ENCODE peak calls at places on chromosomes 2 and 18, in four cellular contexts. M is fibroblast of lung, P is MM.1S, Z is adrenal gland. L is an unnamed sample.

GRCh38 chr2:55052087-55053061 is 2.1 kb upstream of the RTN4 start:
- DNase-seq in M (peak), P (no peak), Z (no peak), L (no peak)

GRCh38 chr18:57627488-57627887 is 5.9 kb upstream of the NARS1 start:
- DNase-seq in M (peak), P (no peak), Z (no peak), L (no peak)

GRCh38 chr2:23380562-23381065 is 4.4 kb upstream of the KLHL29 start:
- DNase-seq in M (peak), P (peak), Z (peak), L (no peak)

GRCh38 chr2:120254178-120254577 is 1.5 kb downstream of the RALB start:
- DNase-seq in M (no peak), P (no peak), Z (no peak), L (no peak)

GRCh38 chr18:43010611-43011010 is 104.9 kb downstream of the RIT2 start:
- DNase-seq in M (no peak), P (no peak), Z (no peak), L (no peak)

GRCh38 chr2:48448274-48449061 is 81.5 kb upstream of the STON1 start:
- DNase-seq in M (peak), P (peak), Z (no peak), L (peak)

GRCh38 chr2:219104107-219105050 is 43.7 kb upstream of the IHH start:
- DNase-seq in M (peak), P (peak), Z (no peak), L (peak)

GRCh38 chr18:68660355-68661183 is 54.3 kb downstream of the TMX3 start:
- DNase-seq in M (peak), P (peak), Z (no peak), L (peak)

GRCh38 chr2:165777522-165778186 is 16.4 kb downstream of the GALNT3 start:
- DNase-seq in M (no peak), P (no peak), Z (no peak), L (no peak)

GRCh38 chr2:64202206-64202864 is 58.1 kb upstream of the PELI1 start:
- DNase-seq in M (peak), P (no peak), Z (no peak), L (no peak)

GRCh38 chr18:3356614-3357013 is 93.4 kb upstream of the TGIF1 start:
- DNase-seq in M (no peak), P (no peak), Z (no peak), L (no peak)

GRCh38 chr2:600542-601386 is 76.4 kb downstream of the TMEM18 start:
- DNase-seq in M (no peak), P (no peak), Z (no peak), L (no peak)

GRCh38 chr2:216679658-216680024 is 15.7 kb downstream of the IGFBP5 start:
- DNase-seq in M (no peak), P (no peak), Z (no peak), L (no peak)

GRCh38 chr2:58921676-58922075 is 680.6 kb upstream of the FANCL start:
- DNase-seq in M (no peak), P (no peak), Z (no peak), L (no peak)

GRCh38 chr2:3595985-3596384 is 1.1 kb downstream of the COLEC11 start:
- DNase-seq in M (no peak), P (no peak), Z (no peak), L (no peak)

GRCh38 chr18:22203035-22203434 is 33.6 kb downstream of the GATA6 start:
- DNase-seq in M (no peak), P (no peak), Z (no peak), L (no peak)

GRCh38 chr2:186308347-186308746 is 177.7 kb upstream of the ZC3H15 start:
- DNase-seq in M (peak), P (no peak), Z (peak), L (peak)

GRCh38 chr2:36562973-36563532 is 34.9 kb downstream of the FEZ2 start:
- DNase-seq in M (peak), P (peak), Z (peak), L (no peak)
- H3K27ac ChIP-seq in M (peak), P (no peak), Z (peak), L (peak)

GRCh38 chr2:187497140-187497539 is 49.1 kb upstream of the CALCRL start:
- DNase-seq in M (no peak), P (no peak), Z (no peak), L (no peak)
- TF ChIP-seq CTCF in M (no peak), P (no peak), Z (no peak), L (no peak)

GRCh38 chr18:58863539-58864145 is 1.0 kb upstream of the ZNF532 start:
- DNase-seq in M (peak), P (peak), Z (peak), L (peak)
- H3K27ac ChIP-seq in M (peak), P (no peak), Z (no peak), L (peak)

DNA sequence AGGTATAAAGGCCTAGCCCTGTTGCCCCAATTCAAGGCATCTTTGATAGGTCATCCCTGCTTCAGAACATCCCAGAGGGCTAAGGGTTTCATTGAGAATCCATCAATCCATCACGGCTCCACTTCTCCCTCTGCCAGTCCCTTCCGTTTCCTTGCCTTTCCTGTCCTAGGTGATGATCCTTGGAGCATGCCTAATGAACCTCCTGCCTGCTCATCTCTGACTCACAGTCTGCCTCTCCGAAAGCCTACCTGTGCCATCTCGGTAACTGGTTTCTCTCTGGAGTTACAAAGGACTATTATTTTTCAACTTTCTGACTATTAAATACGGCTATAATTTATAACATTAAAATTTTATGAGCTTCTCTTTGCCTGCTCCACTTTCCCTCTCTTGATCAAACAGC is 36.7 kb upstream of the OSBPL6 start:
- DNase-seq in M (no peak), P (no peak), Z (no peak), L (no peak)
- TF ChIP-seq CTCF in M (no peak), P (no peak), Z (no peak), L (no peak)

GRCh38 chr2:213281156-213281555 is 3.1 kb upstream of the SPAG16 start:
- DNase-seq in M (peak), P (no peak), Z (no peak), L (no peak)

GRCh38 chr2:213284105-213285090 is at the start of gene SPAG16:
- DNase-seq in M (peak), P (peak), Z (peak), L (peak)

GRCh38 chr2:213275265-213275664 is 9.0 kb upstream of the SPAG16 start:
- DNase-seq in M (no peak), P (no peak), Z (no peak), L (no peak)

GRCh38 chr2:213285404-213285803 is 1.1 kb downstream of the SPAG16 start:
- DNase-seq in M (no peak), P (no peak), Z (no peak), L (peak)

DNA sequence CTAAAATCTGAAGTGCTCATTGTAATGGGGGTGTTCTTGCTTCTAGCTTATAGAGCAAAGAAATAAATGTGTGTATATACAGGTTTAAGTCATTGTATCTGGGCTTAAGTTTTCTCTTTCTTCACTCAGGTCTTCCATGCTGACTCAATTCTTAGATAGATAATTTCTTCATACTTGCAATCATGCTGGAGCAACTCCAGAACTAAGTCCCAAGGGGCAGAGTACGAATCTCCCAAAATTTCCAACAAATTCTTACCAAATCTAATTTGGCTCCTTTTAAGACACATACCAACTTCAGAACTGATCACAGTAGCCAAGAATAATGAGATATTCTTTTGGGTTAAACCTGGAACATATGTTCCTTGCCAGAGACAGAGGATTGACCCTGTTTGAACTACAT is 4.3 kb upstream of the SPAG16 start:
- DNase-seq in M (no peak), P (no peak), Z (no peak), L (no peak)
- H3K27ac ChIP-seq in M (no peak), P (no peak), Z (no peak), L (no peak)

GRCh38 chr2:199503148-199503547 is 45.4 kb upstream of the SATB2 start:
- DNase-seq in M (no peak), P (no peak), Z (no peak), L (no peak)
- TF ChIP-seq CTCF in M (no peak), P (no peak), Z (no peak), L (no peak)

DNA sequence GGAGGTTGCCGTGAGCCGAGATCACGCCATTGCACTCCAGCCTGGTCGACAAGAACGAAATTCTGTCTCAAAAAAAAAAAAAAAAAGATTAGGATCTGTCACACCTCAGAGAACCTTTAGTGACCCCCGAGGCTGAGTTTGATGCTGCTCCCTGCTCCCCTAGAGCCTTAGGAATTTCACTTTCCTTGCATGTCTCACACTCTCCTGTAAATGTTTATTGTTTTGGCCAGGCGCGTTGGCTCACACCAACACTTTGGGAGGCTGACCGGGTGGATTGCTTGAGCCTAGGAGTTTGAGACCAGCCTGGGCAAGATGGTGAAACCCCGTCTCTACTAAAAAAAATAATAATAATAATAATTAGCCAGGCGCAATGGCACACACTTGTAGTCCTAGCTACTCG is 31.5 kb downstream of the SRSF7 start:
- DNase-seq in M (no peak), P (no peak), Z (no peak), L (no peak)
- H3K27ac ChIP-seq in M (no peak), P (no peak), Z (no peak), L (peak)

GRCh38 chr2:170423919-170424318 is 246.0 kb downstream of the MYO3B start:
- DNase-seq in M (no peak), P (no peak), Z (no peak), L (no peak)
- TF ChIP-seq CTCF in M (no peak), P (no peak), Z (no peak), L (no peak)

L was measured in RWPE1.